ENCODE peak calls at places on chromosome 20, in five cellular contexts. S is T-helper 2 cell, A is AG04450, C is epithelial cell of esophagus, P is NCI-H345. I is an unnamed sample.

GRCh38 chr20:48360338-48360698 is 467.5 kb downstream of the PREX1 start:
- DNase-seq in C (no peak), P (no peak), S (no peak), A (no peak), I (no peak)

GRCh38 chr20:10848810-10849370 is 175.1 kb upstream of the JAG1 start:
- DNase-seq in P (no peak), C (peak), S (no peak), A (peak), I (no peak)

GRCh38 chr20:25038103-25038410 is 19.9 kb downstream of the ACSS1 start:
- DNase-seq in P (no peak), C (no peak), A (no peak), S (no peak), I (no peak)

GRCh38 chr20:19566226-19566960 is 191.7 kb upstream of the RIN2 start:
- DNase-seq in S (no peak), A (no peak), C (no peak), P (no peak), I (no peak)

GRCh38 chr20:33839591-33839990 is 28.4 kb downstream of the CHMP4B start:
- DNase-seq in C (no peak), S (no peak), P (peak), A (no peak), I (no peak)

GRCh38 chr20:41352666-41353065 is 12.0 kb downstream of the LPIN3 start:
- DNase-seq in S (no peak), C (no peak), P (no peak), A (no peak), I (no peak)

GRCh38 chr20:2698912-2699311 is 6.3 kb downstream of the EBF4 start:
- DNase-seq in A (no peak), C (no peak), S (no peak), P (no peak), I (no peak)

GRCh38 chr20:48309293-48309692 is 518.5 kb downstream of the PREX1 start:
- DNase-seq in C (no peak), S (no peak), A (no peak), P (no peak), I (no peak)

GRCh38 chr20:50338479-50339195 is 148.0 kb downstream of the CEBPB start:
- DNase-seq in P (no peak), S (peak), C (no peak), A (no peak), I (no peak)

GRCh38 chr20:24100370-24101011 is 111.9 kb upstream of the GGTLC1 start:
- DNase-seq in P (peak), S (peak), A (no peak), C (peak), I (peak)

GRCh38 chr20:37803476-37804307 is 99.2 kb upstream of the VSTM2L start:
- DNase-seq in S (no peak), C (no peak), A (no peak), P (no peak), I (no peak)

GRCh38 chr20:4490595-4491280 is 231.0 kb upstream of the PRND start:
- DNase-seq in A (no peak), C (peak), P (no peak), S (no peak), I (no peak)